ENCODE peak calls at places on chromosomes 2 and 18, in four cellular contexts. One of them, this sample, is unnamed.

GRCh38 chr2:119713819-119714490 is 35.0 kb downstream of the TMEM177 start:
- DNase-seq in AG09309: no peak
- DNase-seq in spleen: peak
- DNase-seq in fibroblast of the aortic adventitia: no peak
- DNase-seq in this sample: no peak

GRCh38 chr2:225122007-225122406 is 79.7 kb upstream of the DOCK10 start:
- DNase-seq in spleen: no peak
- DNase-seq in AG09309: no peak
- DNase-seq in fibroblast of the aortic adventitia: no peak
- DNase-seq in this sample: peak

GRCh38 chr2:39171618-39172017 is 50.8 kb upstream of the SOS1 start:
- DNase-seq in fibroblast of the aortic adventitia: no peak
- DNase-seq in spleen: no peak
- DNase-seq in AG09309: no peak
- DNase-seq in this sample: no peak

GRCh38 chr2:33186937-33187336 is 240.2 kb downstream of the LTBP1 start:
- DNase-seq in spleen: no peak
- DNase-seq in AG09309: no peak
- DNase-seq in fibroblast of the aortic adventitia: no peak
- DNase-seq in this sample: no peak

GRCh38 chr2:166126014-166126639 is 1.7 kb downstream of the SCN1A start:
- DNase-seq in AG09309: peak
- DNase-seq in spleen: no peak
- DNase-seq in fibroblast of the aortic adventitia: peak
- DNase-seq in this sample: no peak

GRCh38 chr2:118697771-118698170 is 149.7 kb downstream of the EN1 start:
- DNase-seq in AG09309: no peak
- DNase-seq in fibroblast of the aortic adventitia: peak
- DNase-seq in spleen: no peak
- DNase-seq in this sample: no peak

GRCh38 chr18:43661570-43661969 is 384.3 kb upstream of the SYT4 start:
- DNase-seq in fibroblast of the aortic adventitia: peak
- DNase-seq in AG09309: peak
- DNase-seq in spleen: no peak
- DNase-seq in this sample: peak

GRCh38 chr2:54570925-54571694 is 115.0 kb downstream of the SPTBN1 start:
- DNase-seq in fibroblast of the aortic adventitia: peak
- DNase-seq in AG09309: peak
- DNase-seq in spleen: peak
- DNase-seq in this sample: peak

GRCh38 chr2:104919127-104919526 is 65.2 kb downstream of the POU3F3 start:
- DNase-seq in fibroblast of the aortic adventitia: no peak
- DNase-seq in AG09309: no peak
- DNase-seq in spleen: no peak
- DNase-seq in this sample: peak

GRCh38 chr2:20985061-20985460 is 58.8 kb downstream of the APOB start:
- DNase-seq in fibroblast of the aortic adventitia: no peak
- DNase-seq in AG09309: no peak
- DNase-seq in spleen: no peak
- DNase-seq in this sample: no peak

GRCh38 chr18:48902856-48903601 is 47.7 kb downstream of the SMAD7 start:
- DNase-seq in AG09309: no peak
- DNase-seq in spleen: peak
- DNase-seq in fibroblast of the aortic adventitia: peak
- DNase-seq in this sample: no peak

GRCh38 chr2:231241755-231242507 is 43.5 kb downstream of the ARMC9 start:
- DNase-seq in spleen: no peak
- DNase-seq in fibroblast of the aortic adventitia: no peak
- DNase-seq in AG09309: no peak
- DNase-seq in this sample: no peak

GRCh38 chr2:231246171-231246842 is 47.9 kb downstream of the ARMC9 start:
- DNase-seq in fibroblast of the aortic adventitia: no peak
- DNase-seq in spleen: no peak
- DNase-seq in AG09309: no peak
- DNase-seq in this sample: no peak

GRCh38 chr2:231243883-231244282 is 45.5 kb downstream of the ARMC9 start:
- DNase-seq in spleen: no peak
- DNase-seq in fibroblast of the aortic adventitia: no peak
- DNase-seq in AG09309: no peak
- DNase-seq in this sample: no peak

GRCh38 chr2:231245253-231246094 is 47.0 kb downstream of the ARMC9 start:
- DNase-seq in fibroblast of the aortic adventitia: no peak
- DNase-seq in spleen: no peak
- DNase-seq in AG09309: no peak
- DNase-seq in this sample: peak

GRCh38 chr2:231244382-231245252 is 46.2 kb downstream of the ARMC9 start:
- DNase-seq in AG09309: no peak
- DNase-seq in spleen: no peak
- DNase-seq in fibroblast of the aortic adventitia: no peak
- DNase-seq in this sample: no peak
- H3K4me3 ChIP-seq in AG09309: no peak
- H3K4me3 ChIP-seq in spleen: no peak
- H3K4me3 ChIP-seq in fibroblast of the aortic adventitia: no peak
- H3K4me3 ChIP-seq in this sample: no peak

GRCh38 chr18:58140366-58141325 is 96.6 kb downstream of the NEDD4L start:
- DNase-seq in AG09309: no peak
- DNase-seq in spleen: no peak
- DNase-seq in fibroblast of the aortic adventitia: no peak
- DNase-seq in this sample: no peak

GRCh38 chr18:58135806-58136331 is 91.8 kb downstream of the NEDD4L start:
- DNase-seq in spleen: no peak
- DNase-seq in AG09309: peak
- DNase-seq in fibroblast of the aortic adventitia: peak
- DNase-seq in this sample: peak

GRCh38 chr18:58139627-58140026 is 95.6 kb downstream of the NEDD4L start:
- DNase-seq in spleen: no peak
- DNase-seq in fibroblast of the aortic adventitia: no peak
- DNase-seq in AG09309: no peak
- DNase-seq in this sample: no peak

GRCh38 chr18:58135170-58135569 is 91.1 kb downstream of the NEDD4L start:
- DNase-seq in fibroblast of the aortic adventitia: peak
- DNase-seq in AG09309: peak
- DNase-seq in spleen: no peak
- DNase-seq in this sample: no peak

DNA sequence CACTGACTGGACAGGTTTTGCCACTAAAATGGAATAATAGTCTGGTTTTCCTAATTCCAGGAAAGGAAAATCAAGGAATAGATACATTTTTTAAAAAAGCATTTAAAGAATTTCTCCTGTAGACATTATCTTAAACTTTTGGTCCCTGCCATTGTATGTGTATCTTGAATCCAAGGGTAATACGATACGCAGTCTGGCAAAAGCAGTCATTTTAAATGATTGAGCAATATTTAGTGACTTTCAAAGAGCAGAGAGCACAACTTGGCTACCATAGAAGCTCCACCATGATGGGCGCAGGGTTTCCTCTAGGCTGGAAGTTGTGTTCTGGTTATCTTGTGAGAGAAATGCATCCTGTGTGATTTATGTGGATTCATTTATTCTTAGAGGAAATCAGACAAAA is 92.8 kb downstream of the NEDD4L start:
- DNase-seq in spleen: no peak
- DNase-seq in fibroblast of the aortic adventitia: peak
- DNase-seq in AG09309: no peak
- DNase-seq in this sample: no peak
- TF ChIP-seq CTCF in spleen: no peak
- TF ChIP-seq CTCF in fibroblast of the aortic adventitia: no peak
- TF ChIP-seq CTCF in AG09309: no peak
- TF ChIP-seq CTCF in this sample: no peak

DNA sequence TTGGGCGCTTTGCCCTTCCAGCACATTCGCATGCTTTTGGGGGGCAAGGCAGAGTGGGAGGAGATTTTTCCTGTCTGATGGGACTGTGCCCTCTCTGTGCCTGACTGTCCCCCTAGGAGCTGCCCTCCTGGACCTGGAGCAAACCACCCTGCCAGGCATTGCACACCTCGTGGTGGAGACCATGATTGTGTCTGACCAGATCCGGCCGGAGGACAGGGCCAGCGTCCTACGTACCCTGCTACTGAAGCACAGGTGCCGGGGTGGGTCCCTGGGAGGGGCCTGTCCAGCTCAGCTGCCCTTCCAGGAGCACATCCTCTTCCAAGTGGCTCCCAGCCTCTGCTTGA is 5.3 kb downstream of the SLC4A3 start:
- DNase-seq in AG09309: no peak
- DNase-seq in spleen: peak
- DNase-seq in fibroblast of the aortic adventitia: no peak
- DNase-seq in this sample: no peak
- H3K4me3 ChIP-seq in AG09309: no peak
- H3K4me3 ChIP-seq in spleen: no peak
- H3K4me3 ChIP-seq in fibroblast of the aortic adventitia: no peak
- H3K4me3 ChIP-seq in this sample: no peak

GRCh38 chr18:62028715-62029114 is 135.9 kb upstream of the RNF152 start:
- DNase-seq in spleen: no peak
- DNase-seq in AG09309: no peak
- DNase-seq in fibroblast of the aortic adventitia: no peak
- DNase-seq in this sample: no peak
- TF ChIP-seq CTCF in spleen: no peak
- TF ChIP-seq CTCF in AG09309: no peak
- TF ChIP-seq CTCF in fibroblast of the aortic adventitia: no peak
- TF ChIP-seq CTCF in this sample: no peak

DNA sequence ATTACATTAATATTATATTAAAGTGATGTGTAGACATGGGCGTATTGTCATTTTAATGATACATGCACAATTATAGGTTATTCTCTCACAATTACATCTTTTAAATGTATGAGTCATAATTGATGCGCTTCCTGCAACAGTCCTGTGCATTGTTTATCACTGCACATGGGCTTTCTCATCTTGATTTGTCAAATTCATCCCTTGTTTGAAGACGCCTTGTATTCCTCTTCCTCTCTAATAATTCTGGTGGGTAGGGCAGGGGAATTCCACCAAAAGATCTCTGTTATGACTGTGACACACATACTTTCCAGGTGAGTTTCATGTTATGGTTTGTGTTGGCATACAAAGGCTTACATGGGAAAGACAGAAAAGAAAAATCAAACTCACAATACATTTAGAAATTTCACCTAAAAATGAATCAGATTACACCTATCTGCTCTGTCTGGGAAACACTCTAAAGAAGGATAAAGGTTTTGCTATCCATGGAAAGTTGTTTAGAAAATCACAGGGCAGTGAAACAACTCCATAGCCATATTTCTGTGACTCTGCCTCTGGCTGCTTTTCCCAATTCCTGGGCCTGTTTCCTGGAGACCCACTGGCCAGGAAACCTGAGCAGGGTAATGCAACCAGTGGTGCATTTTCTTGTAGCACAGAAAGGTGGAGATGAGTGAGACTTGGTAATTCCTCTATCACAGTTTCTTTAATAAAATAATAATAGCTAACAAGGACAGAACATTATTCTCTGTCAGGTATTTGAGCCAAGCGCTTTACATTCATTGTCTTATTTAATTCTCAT is 13.2 kb downstream of the SLC9A2 start:
- DNase-seq in AG09309: no peak
- DNase-seq in spleen: no peak
- DNase-seq in fibroblast of the aortic adventitia: no peak
- DNase-seq in this sample: no peak
- H3K4me3 ChIP-seq in AG09309: no peak
- H3K4me3 ChIP-seq in spleen: no peak
- H3K4me3 ChIP-seq in fibroblast of the aortic adventitia: no peak
- H3K4me3 ChIP-seq in this sample: no peak

DNA sequence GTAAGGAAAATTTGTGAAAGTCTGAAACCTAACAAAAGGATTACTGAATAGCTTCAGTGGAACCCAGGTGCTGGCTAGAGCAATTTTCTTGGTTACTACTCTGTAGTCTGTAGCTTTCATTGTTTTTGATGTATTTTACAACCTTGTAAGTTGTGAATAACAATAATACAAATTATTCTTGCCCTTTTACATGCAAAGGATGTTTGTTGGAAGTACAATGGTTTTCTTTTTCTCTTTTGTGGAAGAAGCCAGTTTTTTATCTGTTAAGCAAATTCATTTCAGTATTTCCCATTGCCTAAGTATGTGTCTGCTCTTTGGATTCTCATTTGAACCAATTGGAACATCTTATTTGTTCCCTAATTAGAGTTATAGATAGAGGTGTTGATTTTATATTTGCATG is 10.3 kb downstream of the LCLAT1 start:
- DNase-seq in AG09309: no peak
- DNase-seq in fibroblast of the aortic adventitia: no peak
- DNase-seq in spleen: no peak
- DNase-seq in this sample: no peak
- TF ChIP-seq CTCF in AG09309: no peak
- TF ChIP-seq CTCF in fibroblast of the aortic adventitia: no peak
- TF ChIP-seq CTCF in spleen: no peak
- TF ChIP-seq CTCF in this sample: no peak

GRCh38 chr2:30236591-30237245 is 5.4 kb downstream of the LBH start:
- DNase-seq in fibroblast of the aortic adventitia: no peak
- DNase-seq in AG09309: no peak
- DNase-seq in spleen: peak
- DNase-seq in this sample: no peak
- H3K4me3 ChIP-seq in fibroblast of the aortic adventitia: no peak
- H3K4me3 ChIP-seq in AG09309: no peak
- H3K4me3 ChIP-seq in spleen: peak
- H3K4me3 ChIP-seq in this sample: no peak

GRCh38 chr2:154537024-154537423 is 161.5 kb upstream of the KCNJ3 start:
- DNase-seq in AG09309: no peak
- DNase-seq in fibroblast of the aortic adventitia: no peak
- DNase-seq in spleen: no peak
- DNase-seq in this sample: no peak

GRCh38 chr2:154532763-154533162 is 165.7 kb upstream of the KCNJ3 start:
- DNase-seq in fibroblast of the aortic adventitia: no peak
- DNase-seq in AG09309: no peak
- DNase-seq in spleen: no peak
- DNase-seq in this sample: no peak

GRCh38 chr2:154533300-154533940 is 165.1 kb upstream of the KCNJ3 start:
- DNase-seq in fibroblast of the aortic adventitia: no peak
- DNase-seq in spleen: no peak
- DNase-seq in AG09309: no peak
- DNase-seq in this sample: no peak

GRCh38 chr2:154532004-154532403 is 166.5 kb upstream of the KCNJ3 start:
- DNase-seq in fibroblast of the aortic adventitia: no peak
- DNase-seq in AG09309: no peak
- DNase-seq in spleen: no peak
- DNase-seq in this sample: no peak

GRCh38 chr2:154537845-154538244 is 160.7 kb upstream of the KCNJ3 start:
- DNase-seq in spleen: no peak
- DNase-seq in fibroblast of the aortic adventitia: no peak
- DNase-seq in AG09309: no peak
- DNase-seq in this sample: no peak
- TF ChIP-seq CTCF in spleen: no peak
- TF ChIP-seq CTCF in fibroblast of the aortic adventitia: no peak
- TF ChIP-seq CTCF in AG09309: no peak
- TF ChIP-seq CTCF in this sample: no peak

This sample was measured in BE2C.